ENCODE peak calls at places on chromosomes 6 and 20, in four cellular contexts. I is H1, Z is H9, B is IMR-90. J is an unnamed sample.

GRCh38 chr6:16639689-16640480 is 121.4 kb downstream of the ATXN1 start:
- DNase-seq in Z (no peak), B (peak), I (no peak), J (no peak)

GRCh38 chr20:237479-237878 is 10.4 kb downstream of the DEFB129 start:
- DNase-seq in I (no peak), Z (no peak), B (peak), J (no peak)

GRCh38 chr6:123962508-123962907 is 158.8 kb downstream of the NKAIN2 start:
- DNase-seq in B (no peak), Z (no peak), I (no peak), J (no peak)

GRCh38 chr6:44269921-44270525 is at the start of gene TMEM151B:
- DNase-seq in B (no peak), I (peak), Z (no peak), J (no peak)

GRCh38 chr6:43269273-43270007 is 26.2 kb downstream of the TTBK1 start:
- DNase-seq in I (no peak), B (no peak), Z (peak), J (no peak)

GRCh38 chr6:5746392-5747140 is 260.2 kb downstream of the NRN1 start:
- DNase-seq in I (peak), Z (peak), B (no peak), J (peak)

GRCh38 chr6:25340854-25341552 is 61.8 kb downstream of the CARMIL1 start:
- DNase-seq in B (no peak), Z (no peak), I (no peak), J (peak)

GRCh38 chr20:50320910-50321796 is 130.5 kb downstream of the CEBPB start:
- DNase-seq in I (peak), B (peak), Z (peak), J (peak)

GRCh38 chr6:116015560-116015959 is 45.1 kb downstream of the FRK start:
- DNase-seq in Z (no peak), B (no peak), I (no peak), J (no peak)

GRCh38 chr6:84623956-84624680 is 140.3 kb downstream of the TBX18 start:
- DNase-seq in I (no peak), B (peak), Z (no peak), J (peak)

GRCh38 chr6:151647871-151648639 is 154.2 kb downstream of the CCDC170 start:
- DNase-seq in I (peak), Z (peak), B (no peak), J (peak)

GRCh38 chr20:59013959-59014608 is 5.1 kb upstream of the TUBB1 start:
- DNase-seq in I (peak), B (peak), Z (no peak), J (no peak)

GRCh38 chr6:146526192-146526591 is 17.4 kb upstream of the RAB32 start:
- DNase-seq in I (no peak), B (no peak), Z (no peak), J (peak)

GRCh38 chr6:136383271-136383670 is 93.6 kb upstream of the BCLAF1 start:
- DNase-seq in Z (no peak), B (no peak), I (no peak), J (no peak)

GRCh38 chr6:140586426-140587061 is 1212.1 kb upstream of the CITED2 start:
- DNase-seq in Z (no peak), B (no peak), I (no peak), J (no peak)

GRCh38 chr6:11434565-11435326 is 102.8 kb upstream of the TMEM170B start:
- DNase-seq in I (no peak), B (peak), Z (no peak), J (peak)

GRCh38 chr6:25942561-25943147 is 12.2 kb upstream of the SLC17A2 start:
- DNase-seq in Z (no peak), B (peak), I (no peak), J (peak)

GRCh38 chr20:45998761-45999160 is 9.9 kb upstream of the MMP9 start:
- DNase-seq in B (no peak), I (no peak), Z (no peak), J (no peak)

GRCh38 chr6:28862077-28862476 is 61.7 kb downstream of the TRIM27 start:
- DNase-seq in B (no peak), I (no peak), Z (no peak), J (no peak)

GRCh38 chr20:44418069-44418905 is 57.4 kb upstream of the TTPAL start:
- DNase-seq in Z (no peak), B (no peak), I (no peak), J (no peak)

GRCh38 chr6:102736941-102737368 is 1343.4 kb downstream of the GRIK2 start:
- DNase-seq in Z (no peak), I (no peak), B (peak), J (no peak)

GRCh38 chr20:23086056-23086551 is at the start of gene CD93:
- DNase-seq in I (no peak), B (peak), Z (no peak), J (no peak)

GRCh38 chr6:78909391-78909790 is 42.0 kb downstream of the IRAK1BP1 start:
- DNase-seq in B (peak), I (no peak), Z (no peak), J (no peak)

GRCh38 chr6:47736083-47736700 is 37.8 kb downstream of the ADGRF4 start:
- DNase-seq in I (no peak), B (no peak), Z (no peak), J (no peak)

GRCh38 chr20:8303651-8304050 is 171.6 kb downstream of the PLCB1 start:
- DNase-seq in Z (no peak), B (no peak), I (no peak), J (no peak)

GRCh38 chr6:31834704-31835375 is 7.3 kb downstream of the HSPA1B start:
- DNase-seq in Z (no peak), I (peak), B (no peak), J (no peak)

GRCh38 chr6:167255918-167256553 is 35.1 kb upstream of the UNC93A start:
- DNase-seq in Z (no peak), I (peak), B (no peak), J (peak)

GRCh38 chr6:135281227-135281626 is 100.1 kb downstream of the MYB start:
- DNase-seq in I (no peak), Z (no peak), B (no peak), J (no peak)

GRCh38 chr20:46300281-46300680 is 8.0 kb downstream of the CDH22 start:
- DNase-seq in I (no peak), Z (no peak), B (no peak), J (no peak)

DNA sequence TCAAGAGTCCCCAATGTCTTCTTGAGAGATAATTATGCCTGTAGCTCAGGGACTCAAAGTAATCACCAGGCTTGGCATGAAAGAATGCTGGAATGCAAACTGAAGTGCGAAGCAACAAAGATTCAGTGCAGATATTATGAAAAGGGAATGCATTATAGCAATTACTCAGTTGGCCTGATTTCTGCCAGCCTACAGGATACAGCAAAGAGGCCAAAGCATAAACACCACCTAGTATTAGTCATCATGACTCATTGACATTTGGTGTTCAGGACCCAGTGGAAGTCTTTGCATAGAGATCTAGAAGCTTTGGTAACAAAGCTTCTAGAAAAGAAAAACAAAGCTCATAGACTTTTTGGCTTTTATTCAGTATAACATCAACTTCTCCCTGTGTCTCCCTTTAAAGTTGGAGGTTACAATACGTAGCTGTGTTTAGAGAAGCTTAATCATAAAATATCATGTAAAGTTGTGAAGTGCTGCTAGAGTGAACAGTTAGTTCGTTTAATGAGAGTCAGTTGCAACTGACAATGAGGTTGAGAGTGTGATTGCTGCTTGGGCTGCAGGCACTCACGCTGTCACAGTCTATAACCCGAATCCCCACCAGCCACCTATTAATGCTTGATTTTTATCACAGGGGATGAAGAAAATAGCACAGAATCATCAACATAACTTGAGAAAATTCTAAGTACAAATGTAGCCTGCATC is 932.7 kb downstream of the TFAP2A start:
- DNase-seq in I (no peak), B (peak), Z (no peak), J (peak)
- H3K9ac ChIP-seq in I (no peak), B (no peak), Z (no peak), J (no peak)

DNA sequence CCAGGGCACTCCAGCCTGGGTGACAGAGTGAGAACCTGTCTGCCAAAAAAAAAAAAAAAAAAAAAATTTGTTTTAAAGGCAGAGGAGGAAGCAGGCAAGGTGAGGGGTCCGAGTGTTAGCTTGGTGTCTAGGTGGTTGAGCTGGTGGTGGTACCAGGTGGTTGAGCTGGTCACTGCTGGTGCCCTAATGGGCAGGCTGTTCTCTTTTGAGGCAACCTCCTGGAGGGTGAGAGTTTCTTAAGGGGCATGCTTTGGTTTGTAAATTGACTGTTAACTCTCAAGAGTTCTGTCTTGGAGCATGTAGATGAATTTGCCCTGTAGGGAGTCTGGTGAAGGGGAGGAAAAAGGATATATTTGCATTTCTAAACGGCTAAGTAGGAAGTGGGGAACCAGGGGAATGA is 52.7 kb downstream of the BANF2 start:
- DNase-seq in B (no peak), Z (peak), I (no peak), J (no peak)
- H3K56ac ChIP-seq in B (no peak), Z (no peak), I (no peak), J (no peak)

GRCh38 chr6:15572296-15573016 is 90.4 kb downstream of the DTNBP1 start:
- DNase-seq in B (no peak), Z (no peak), I (no peak), J (no peak)
- H4K5ac ChIP-seq in B (no peak), Z (no peak), I (no peak), J (no peak)

GRCh38 chr20:61253264-61253639 is 1.2 kb downstream of the CDH4 start:
- DNase-seq in Z (peak), I (peak), B (peak), J (peak)
- H3K9ac ChIP-seq in Z (no peak), I (no peak), B (peak), J (peak)

DNA sequence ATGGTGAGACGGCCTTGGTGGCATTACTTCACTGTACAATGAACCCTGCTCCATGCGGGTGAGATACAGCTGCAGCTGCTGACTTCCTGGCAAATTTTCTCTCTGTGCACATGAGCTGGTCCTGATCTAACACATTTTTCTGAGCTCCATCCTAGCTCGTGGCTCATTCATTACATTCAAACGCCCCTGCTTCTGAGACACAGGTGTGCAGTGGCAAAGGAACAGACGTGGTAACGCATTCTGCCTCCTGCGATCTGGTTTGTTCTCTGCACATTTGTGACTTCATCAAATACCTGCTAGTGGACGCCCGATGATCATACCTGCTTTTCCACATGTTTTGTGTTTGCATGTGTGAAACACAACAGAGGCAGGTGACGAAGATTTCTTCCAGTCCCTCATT is 189.6 kb upstream of the PDE10A start:
- DNase-seq in I (no peak), Z (no peak), B (no peak), J (no peak)
- H3K56ac ChIP-seq in I (no peak), Z (no peak), B (no peak), J (no peak)

GRCh38 chr6:160362556-160362955 is 14.4 kb downstream of the SLC22A3 start:
- DNase-seq in B (no peak), I (no peak), Z (no peak), J (no peak)

GRCh38 chr6:160365117-160365516 is 16.9 kb downstream of the SLC22A3 start:
- DNase-seq in Z (no peak), B (no peak), I (no peak), J (no peak)

GRCh38 chr6:160368670-160369069 is 20.5 kb downstream of the SLC22A3 start:
- DNase-seq in I (no peak), B (no peak), Z (no peak), J (no peak)

GRCh38 chr6:160363016-160363996 is 15.1 kb downstream of the SLC22A3 start:
- DNase-seq in B (no peak), Z (no peak), I (no peak), J (no peak)

GRCh38 chr6:160367798-160368547 is 19.8 kb downstream of the SLC22A3 start:
- DNase-seq in Z (no peak), I (no peak), B (no peak), J (no peak)
- H4K5ac ChIP-seq in Z (no peak), I (no peak), B (no peak), J (no peak)

GRCh38 chr20:47336013-47336754 is 20.3 kb downstream of the ZMYND8 start:
- DNase-seq in B (peak), I (no peak), Z (no peak), J (no peak)
- H3K9ac ChIP-seq in B (peak), I (peak), Z (no peak), J (no peak)

GRCh38 chr6:154515808-154516207 is 5.3 kb upstream of the CNKSR3 start:
- DNase-seq in I (no peak), B (no peak), Z (no peak), J (no peak)

GRCh38 chr6:154514481-154514880 is 4.0 kb upstream of the CNKSR3 start:
- DNase-seq in I (no peak), B (no peak), Z (no peak), J (no peak)

GRCh38 chr6:154513601-154514320 is 3.3 kb upstream of the CNKSR3 start:
- DNase-seq in B (no peak), I (no peak), Z (no peak), J (peak)

GRCh38 chr6:154518386-154518785 is 7.9 kb upstream of the CNKSR3 start:
- DNase-seq in Z (no peak), B (no peak), I (no peak), J (no peak)

GRCh38 chr6:154516276-154516675 is 5.8 kb upstream of the CNKSR3 start:
- DNase-seq in Z (no peak), B (no peak), I (no peak), J (no peak)
- H3K56ac ChIP-seq in Z (no peak), B (no peak), I (no peak), J (no peak)

DNA sequence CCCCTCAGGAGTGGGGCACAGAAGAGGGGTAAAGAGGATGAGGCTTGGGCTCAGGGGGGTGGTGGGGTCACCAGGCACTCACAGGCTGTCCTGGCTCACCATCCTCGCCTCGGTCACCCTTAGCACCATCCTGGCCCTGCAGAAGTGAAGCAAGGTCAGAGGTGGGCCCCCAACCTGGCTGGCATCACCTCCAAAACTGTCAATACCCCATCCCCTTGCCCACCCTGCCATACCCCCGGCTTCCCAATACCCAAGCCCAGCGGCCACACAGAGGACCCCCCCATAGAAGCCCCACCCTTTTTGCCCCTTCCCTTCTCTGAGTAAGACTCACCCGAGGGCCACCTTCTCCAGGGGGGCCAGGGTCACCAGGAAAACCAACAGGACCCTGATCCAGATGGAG is 23.6 kb downstream of the COL11A2 start:
- DNase-seq in B (no peak), Z (no peak), I (no peak), J (no peak)
- H4K5ac ChIP-seq in B (no peak), Z (no peak), I (no peak), J (no peak)

GRCh38 chr6:139080255-139080920 is 51.8 kb downstream of the ABRACL start:
- DNase-seq in I (no peak), Z (no peak), B (no peak), J (no peak)
- H3K9ac ChIP-seq in I (no peak), Z (no peak), B (no peak), J (no peak)

J was measured in mesendoderm.